ENCODE peak calls at places on chromosomes 1 and 21, in five cellular contexts. F, E, S, H and J are unnamed samples.

GRCh38 chr1:118204648-118205047 is 19.6 kb upstream of the SPAG17 start:
- DNase-seq in F (no peak), E (no peak), S (no peak), H (no peak), J (no peak)

GRCh38 chr21:37675202-37675801 is 241.0 kb downstream of the KCNJ6 start:
- DNase-seq in F (peak; percentile 58), E (peak; percentile 38), S (no peak), H (peak; percentile 82), J (no peak)

GRCh38 chr1:232238009-232238408 is 391.9 kb downstream of the SIPA1L2 start:
- DNase-seq in F (no peak), E (no peak), S (no peak), H (no peak), J (no peak)

GRCh38 chr1:70528591-70529333 is 117.7 kb downstream of the CTH start:
- DNase-seq in F (peak; percentile 37), E (peak; percentile 39), S (no peak), H (peak; percentile 32), J (no peak)

GRCh38 chr1:63973005-63973419 is 199.2 kb downstream of the ROR1 start:
- DNase-seq in F (no peak), E (no peak), S (no peak), H (no peak), J (no peak)

GRCh38 chr1:50959303-50959912 is 659 bp downstream of the FAF1 start:
- DNase-seq in F (peak; percentile 28), E (peak; percentile 59), S (peak; percentile 33), H (no peak), J (no peak)

GRCh38 chr1:60833173-60833572 is 249.2 kb upstream of the NFIA start:
- DNase-seq in F (peak; percentile 32), E (no peak), S (no peak), H (no peak), J (no peak)

GRCh38 chr1:63920154-63921117 is 146.6 kb downstream of the ROR1 start:
- DNase-seq in F (peak; percentile 91), E (peak; percentile 79), S (no peak), H (peak; percentile 5), J (peak; percentile 64)

GRCh38 chr1:241079018-241079417 is 278.0 kb downstream of the RGS7 start:
- DNase-seq in F (no peak), E (no peak), S (no peak), H (no peak), J (no peak)

GRCh38 chr1:244960904-244961303 is 96.6 kb upstream of the HNRNPU start:
- DNase-seq in F (no peak), E (no peak), S (no peak), H (no peak), J (no peak)

GRCh38 chr1:227900571-227901051 is 47.1 kb downstream of the WNT9A start:
- DNase-seq in F (no peak), E (no peak), S (peak; percentile 47), H (no peak), J (no peak)

GRCh38 chr1:43582162-43582566 is 51.5 kb downstream of the PTPRF start:
- DNase-seq in F (peak; percentile 74), E (peak; percentile 93), S (no peak), H (no peak), J (peak; percentile 94)

GRCh38 chr21:44702111-44702972 is 5.4 kb downstream of the KRTAP10-12 start:
- DNase-seq in F (no peak), E (no peak), S (no peak), H (no peak), J (no peak)

GRCh38 chr1:116950497-116951174 is 40.9 kb downstream of the PTGFRN start:
- DNase-seq in F (peak; percentile 80), E (no peak), S (no peak), H (no peak), J (no peak)

GRCh38 chr1:25198731-25199231 is 33.5 kb downstream of the SYF2 start:
- DNase-seq in F (no peak), E (no peak), S (peak; percentile 59), H (no peak), J (no peak)

GRCh38 chr1:59214764-59215208 is 82.1 kb upstream of the FGGY start:
- DNase-seq in F (no peak), E (peak; percentile 43), S (no peak), H (no peak), J (no peak)

GRCh38 chr1:201016211-201016651 is 7.3 kb downstream of the KIF21B start:
- DNase-seq in F (peak; percentile 40), E (peak; percentile 48), S (no peak), H (no peak), J (no peak)

GRCh38 chr1:2113620-2114135 is 63.5 kb downstream of the PRKCZ start:
- DNase-seq in F (no peak), E (no peak), S (no peak), H (no peak), J (no peak)

GRCh38 chr1:172699695-172700094 is 40.8 kb downstream of the FASLG start:
- DNase-seq in F (no peak), E (no peak), S (no peak), H (no peak), J (no peak)

GRCh38 chr1:112798293-112798692 is 83.2 kb upstream of the PPM1J start:
- DNase-seq in F (no peak), E (no peak), S (no peak), H (no peak), J (no peak)

GRCh38 chr1:179990847-179991246 is 36.2 kb downstream of the CEP350 start:
- DNase-seq in F (no peak), E (no peak), S (no peak), H (peak; percentile 4), J (no peak)

GRCh38 chr1:91513160-91513559 is 12.5 kb downstream of the CDC7 start:
- DNase-seq in F (peak; percentile 65), E (peak; percentile 29), S (no peak), H (no peak), J (no peak)

GRCh38 chr21:25338415-25338814 is 268.9 kb downstream of the MRPL39 start:
- DNase-seq in F (no peak), E (no peak), S (no peak), H (no peak), J (no peak)

GRCh38 chr1:114979278-114979891 is 50.2 kb upstream of the TSHB start:
- DNase-seq in F (peak; percentile 63), E (peak; percentile 51), S (peak; percentile 11), H (peak; percentile 46), J (no peak)

GRCh38 chr1:203284411-203285208 is 20.7 kb upstream of the BTG2 start:
- DNase-seq in F (no peak), E (no peak), S (no peak), H (no peak), J (no peak)

GRCh38 chr1:97384294-97384952 is 536.4 kb downstream of the DPYD start:
- DNase-seq in F (peak; percentile 82), E (peak; percentile 46), S (no peak), H (no peak), J (no peak)

GRCh38 chr1:59568158-59568935 is 246.4 kb upstream of the HOOK1 start:
- DNase-seq in F (peak; percentile 32), E (peak; percentile 35), S (no peak), H (no peak), J (no peak)

GRCh38 chr1:58447891-58448290 is 98.6 kb downstream of the OMA1 start:
- DNase-seq in F (no peak), E (no peak), S (no peak), H (no peak), J (no peak)

GRCh38 chr21:34670962-34671348 is 2.2 kb downstream of the CLIC6 start:
- DNase-seq in F (no peak), E (no peak), S (no peak), H (no peak), J (no peak)
- H3K4me3 ChIP-seq in F (no peak overlapping the region), E (peak overlapping the region; percentile 77), S (no peak overlapping the region), H (no peak overlapping the region), J (peak overlapping the region; percentile 32)

GRCh38 chr1:168484083-168484482 is 59.7 kb downstream of the XCL2 start:
- DNase-seq in F (no peak), E (no peak), S (no peak), H (no peak), J (no peak)
- H3K4me3 ChIP-seq in F (no peak overlapping the region), E (no peak overlapping the region), S (no peak overlapping the region), H (no peak overlapping the region), J (no peak overlapping the region)

DNA sequence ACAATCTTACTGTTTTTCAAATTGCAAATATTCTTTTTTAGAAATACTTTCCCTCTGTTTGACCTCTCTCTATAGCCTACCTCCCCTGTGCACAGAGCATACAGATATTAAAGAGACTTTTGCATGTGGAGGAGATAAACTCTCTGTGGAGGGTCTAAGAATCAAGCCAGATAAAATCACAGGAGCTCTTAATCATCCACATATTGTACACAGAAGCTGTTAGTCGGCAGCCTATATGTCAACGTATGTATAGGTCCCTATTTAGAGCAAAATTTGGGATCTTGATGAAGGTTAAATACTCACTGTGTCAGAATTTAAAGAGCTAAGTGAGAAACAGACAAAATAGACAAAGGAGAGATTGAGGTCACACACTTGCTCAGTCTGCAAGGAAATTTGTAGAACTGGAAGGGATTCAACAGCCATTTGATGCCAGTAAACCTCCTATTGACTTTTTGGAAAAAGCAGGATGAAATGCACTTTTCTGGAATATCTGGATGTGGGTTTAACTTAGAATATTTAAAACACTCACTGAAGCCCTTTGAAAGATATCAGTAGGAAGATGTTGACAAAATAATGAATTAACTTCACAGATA is 4.1 kb upstream of the IRF2BP2 start:
- DNase-seq in F (peak; percentile 73), E (no peak), S (no peak), H (no peak), J (no peak)
- H3K4me3 ChIP-seq in F (no peak overlapping the region), E (peak overlapping the region; percentile 9), S (no peak overlapping the region), H (no peak overlapping the region), J (no peak overlapping the region)

GRCh38 chr1:27564264-27564579 is 39.7 kb downstream of the AHDC1 start:
- DNase-seq in F (no peak), E (no peak), S (no peak), H (no peak), J (no peak)

GRCh38 chr1:27566462-27567182 is 37.3 kb downstream of the AHDC1 start:
- DNase-seq in F (no peak), E (no peak), S (no peak), H (no peak), J (no peak)

GRCh38 chr1:27563407-27564263 is 40.3 kb downstream of the AHDC1 start:
- DNase-seq in F (peak; percentile 53), E (peak; percentile 75), S (no peak), H (no peak), J (no peak)

GRCh38 chr1:27567183-27567526 is 36.8 kb downstream of the AHDC1 start:
- DNase-seq in F (no peak), E (no peak), S (no peak), H (no peak), J (no peak)

DNA sequence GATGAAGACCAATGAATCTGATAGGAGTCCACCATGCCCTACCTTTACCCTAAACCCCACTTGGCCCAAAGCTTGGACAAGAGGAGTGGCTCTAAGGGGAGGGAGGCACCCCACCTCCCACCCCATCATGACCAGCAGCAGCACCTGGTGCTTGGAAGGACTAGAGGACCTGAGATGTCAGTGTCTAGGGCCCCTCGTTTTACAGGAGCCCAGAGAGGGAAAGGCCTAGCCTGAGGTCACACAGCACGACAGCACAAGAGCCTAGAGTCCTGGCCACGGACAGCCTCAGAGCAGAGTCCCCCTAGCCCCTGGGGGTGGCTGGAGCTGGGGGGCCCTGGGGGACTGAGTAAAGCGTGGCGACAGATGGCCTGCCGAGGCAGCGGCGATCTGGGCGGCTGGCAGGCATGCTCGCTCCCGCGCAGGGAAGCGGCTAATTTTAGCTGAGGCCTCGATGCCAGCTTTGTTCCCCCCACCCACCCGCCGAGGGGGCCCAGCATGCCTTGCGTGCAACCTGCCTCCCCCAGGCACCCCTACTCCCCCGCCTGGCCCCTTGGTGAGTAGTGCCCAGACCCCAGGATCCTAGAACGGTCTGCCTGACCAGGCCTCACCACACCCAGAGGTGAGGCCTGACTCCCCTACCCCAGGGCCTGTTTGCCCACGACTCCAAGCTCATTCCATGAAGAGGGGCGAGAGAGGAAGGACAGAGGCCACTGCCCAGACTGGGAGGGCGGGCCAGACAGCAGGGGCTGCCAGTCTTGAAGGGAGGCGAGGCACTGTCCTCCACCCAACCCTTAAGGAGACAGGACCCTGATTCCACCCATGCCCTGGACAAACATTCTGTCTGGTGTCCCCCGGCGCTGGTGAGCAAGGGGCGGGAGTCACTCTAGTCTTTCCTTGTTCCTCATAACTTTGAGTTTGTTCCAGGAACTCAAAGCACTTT is 39.0 kb downstream of the AHDC1 start:
- DNase-seq in F (no peak), E (no peak), S (no peak), H (no peak), J (no peak)
- H3K4me3 ChIP-seq in F (no peak overlapping the region), E (no peak overlapping the region), S (no peak overlapping the region), H (no peak overlapping the region), J (no peak overlapping the region)